ENCODE peak calls at places on chromosome 3, in four cellular contexts. P is fibroblast of the aortic adventitia, M is aorta, E is endothelial cell of umbilical vein. K is an unnamed sample.

GRCh38 chr3:171873561-171873960 is 30.4 kb downstream of the TMEM212 start:
- DNase-seq in P (peak), M (no peak), E (peak), K (peak)

GRCh38 chr3:58899953-58900298 is 149.9 kb downstream of the CFAP20DC start:
- DNase-seq in P (no peak), M (no peak), E (no peak), K (no peak)

GRCh38 chr3:15331606-15332404 is 581 bp downstream of the SH3BP5 start:
- DNase-seq in P (peak), M (peak), E (peak), K (peak)

GRCh38 chr3:151926956-151927355 is 53.5 kb downstream of the SUCNR1 start:
- DNase-seq in P (peak), M (no peak), E (no peak), K (peak)

GRCh38 chr3:16148213-16148612 is 26.3 kb upstream of the GALNT15 start:
- DNase-seq in P (no peak), M (no peak), E (no peak), K (no peak)

GRCh38 chr3:127970966-127971592 is 56.0 kb downstream of the KBTBD12 start:
- DNase-seq in P (peak), M (no peak), E (peak), K (peak)

GRCh38 chr3:104952587-104952986 is 414.1 kb upstream of the ALCAM start:
- DNase-seq in P (peak), M (no peak), E (peak), K (peak)

GRCh38 chr3:112167758-112168157 is 34.7 kb upstream of the GCSAM start:
- DNase-seq in P (no peak), M (no peak), E (no peak), K (no peak)

GRCh38 chr3:111252795-111253194 is 181.2 kb downstream of the NECTIN3 start:
- DNase-seq in P (peak), M (no peak), E (no peak), K (peak)

GRCh38 chr3:146065573-146066006 is 95.4 kb downstream of the PLOD2 start:
- DNase-seq in P (peak), M (no peak), E (peak), K (peak)

GRCh38 chr3:14202874-14203520 is 24.4 kb downstream of the LSM3 start:
- DNase-seq in P (no peak), M (no peak), E (no peak), K (no peak)

GRCh38 chr3:139764069-139764905 is 86.5 kb upstream of the NMNAT3 start:
- DNase-seq in P (peak), M (no peak), E (no peak), K (peak)

GRCh38 chr3:41598804-41599481 is 363.0 kb downstream of the ULK4 start:
- DNase-seq in P (peak), M (no peak), E (no peak), K (peak)

GRCh38 chr3:43353923-43354670 is 67.8 kb downstream of the SNRK start:
- DNase-seq in P (no peak), M (no peak), E (peak), K (no peak)

GRCh38 chr3:189863031-189863430 is 231.8 kb downstream of the TP63 start:
- DNase-seq in P (peak), M (no peak), E (no peak), K (no peak)

GRCh38 chr3:1442271-1442670 is 349.4 kb downstream of the CNTN6 start:
- DNase-seq in P (no peak), M (no peak), E (no peak), K (no peak)

GRCh38 chr3:195752538-195753331 is 32.0 kb downstream of the MUC20 start:
- DNase-seq in P (no peak), M (peak), E (no peak), K (no peak)

GRCh38 chr3:56294316-56294715 is 174.0 kb downstream of the ERC2 start:
- DNase-seq in P (peak), M (no peak), E (no peak), K (no peak)

GRCh38 chr3:130811552-130811951 is 64.9 kb upstream of the PIK3R4 start:
- DNase-seq in P (no peak), M (no peak), E (no peak), K (no peak)

GRCh38 chr3:45654344-45654934 is 34.8 kb upstream of the SACM1L start:
- DNase-seq in P (no peak), M (no peak), E (no peak), K (no peak)

GRCh38 chr3:64685800-64686445 is 1.9 kb downstream of the ADAMTS9 start:
- DNase-seq in P (peak), M (peak), E (peak), K (peak)

GRCh38 chr3:117011687-117012250 is 302.2 kb downstream of the TUSC7 start:
- DNase-seq in P (peak), M (no peak), E (no peak), K (peak)

GRCh38 chr3:134810850-134811249 is 15.8 kb downstream of the EPHB1 start:
- DNase-seq in P (no peak), M (no peak), E (no peak), K (no peak)

GRCh38 chr3:129593595-129594339 is 12.7 kb downstream of the PLXND1 start:
- DNase-seq in P (no peak), M (no peak), E (peak), K (no peak)

GRCh38 chr3:48598323-48599076 is 3.4 kb upstream of the COL7A1 start:
- DNase-seq in P (peak), M (peak), E (no peak), K (peak)

GRCh38 chr3:8635625-8636024 is 9.0 kb downstream of the SSUH2 start:
- DNase-seq in P (no peak), M (no peak), E (no peak), K (no peak)
- H3K4me3 ChIP-seq in P (no peak), M (no peak), E (no peak), K (no peak)

DNA sequence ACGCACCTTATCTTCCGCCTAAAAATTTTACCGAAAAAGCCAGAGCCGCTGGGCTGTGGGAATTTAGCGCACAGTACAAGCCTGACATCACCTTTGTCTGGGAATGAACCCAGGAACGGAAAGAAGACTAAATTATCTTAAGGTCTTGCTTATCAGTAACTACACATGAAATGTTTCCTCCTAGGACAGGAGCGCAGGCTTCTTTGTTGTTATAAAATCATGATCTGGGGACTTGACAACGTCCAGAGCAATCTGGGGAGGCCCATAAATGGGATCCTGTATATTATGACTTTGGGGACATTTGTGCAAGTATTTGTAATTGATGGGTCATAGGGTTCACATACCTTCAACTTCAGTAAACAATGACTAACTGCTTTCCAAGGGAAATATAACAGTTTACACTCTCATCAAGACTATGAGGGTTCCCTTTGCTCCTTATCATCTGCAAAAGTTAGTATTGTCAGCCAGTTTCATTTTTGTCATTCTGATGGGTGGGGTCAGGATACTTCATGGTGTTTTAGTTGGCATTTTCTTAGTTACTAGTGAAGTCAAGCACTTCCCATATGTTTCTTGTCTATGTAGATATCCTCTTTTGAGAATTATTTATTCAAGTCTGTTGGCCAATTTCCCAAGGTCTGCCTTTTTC is 213.9 kb upstream of the PFN2 start:
- DNase-seq in P (peak), M (no peak), E (no peak), K (peak)
- H3K4me3 ChIP-seq in P (peak), M (no peak), E (no peak), K (peak)

DNA sequence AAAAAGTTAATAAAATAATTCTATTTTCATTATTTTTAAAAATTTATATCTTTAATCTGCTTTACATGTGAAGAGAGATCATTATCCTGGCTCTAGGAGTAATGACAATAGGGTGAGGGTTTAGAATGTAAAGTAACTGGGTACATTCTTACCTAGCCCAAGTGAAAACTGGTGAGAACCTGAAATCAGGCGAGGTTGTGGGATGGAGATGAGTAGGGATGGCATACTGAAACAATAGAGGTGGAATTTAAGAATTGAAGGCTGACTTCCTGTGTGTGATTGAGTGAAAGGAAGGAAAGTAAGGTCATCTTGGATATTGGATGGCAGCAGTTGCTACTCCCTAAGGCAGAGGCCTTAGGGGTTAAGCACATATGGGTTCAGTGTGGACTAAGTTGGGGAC is 82.7 kb downstream of the MYRIP start:
- DNase-seq in P (no peak), M (no peak), E (no peak), K (no peak)
- H3K4me3 ChIP-seq in P (no peak), M (no peak), E (no peak), K (no peak)

DNA sequence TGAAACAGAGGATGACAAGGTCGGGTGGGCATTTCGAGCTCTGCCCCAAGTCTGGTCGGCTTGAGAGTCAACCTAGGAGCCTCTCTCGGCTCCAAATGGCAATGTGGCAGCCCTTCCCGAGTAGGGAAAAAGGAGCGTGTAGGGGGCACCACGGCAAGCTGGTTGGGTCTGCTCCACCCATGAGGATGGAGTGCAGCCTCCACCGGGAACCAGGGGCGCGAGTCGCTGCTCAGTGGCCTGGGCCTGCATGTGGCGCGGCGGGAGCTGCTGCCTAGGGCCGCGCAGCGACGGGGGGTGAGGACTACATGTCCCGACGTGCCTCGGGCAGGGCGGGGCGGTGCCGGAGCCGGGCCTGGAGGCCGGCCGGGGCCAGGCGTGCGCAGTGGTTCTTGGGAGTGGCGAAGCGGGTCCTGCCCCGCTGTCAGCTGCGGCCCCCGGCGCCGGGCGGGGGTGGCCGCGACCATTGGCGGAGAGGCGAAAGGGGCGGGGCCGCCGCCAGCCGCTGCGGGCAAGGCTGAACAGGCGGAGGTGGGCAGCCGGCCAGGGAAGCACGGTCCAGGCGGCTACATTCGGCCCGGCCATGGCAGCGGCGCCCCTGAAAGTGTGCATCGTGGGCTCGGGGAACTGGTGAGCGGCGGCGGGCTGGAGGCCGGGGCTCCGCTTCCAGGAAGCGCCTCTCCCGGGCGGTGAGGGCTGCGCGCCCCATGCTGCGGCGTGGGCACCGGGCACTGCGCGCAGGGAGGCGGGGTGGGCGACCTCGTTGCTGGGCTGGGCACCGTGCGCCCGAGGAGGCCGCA is at the start of gene GPD1L:
- DNase-seq in P (peak), M (peak), E (peak), K (peak)
- H3K4me3 ChIP-seq in P (peak), M (peak), E (peak), K (peak)

GRCh38 chr3:186097663-186098451 is 11.0 kb downstream of the ETV5 start:
- DNase-seq in P (peak), M (peak), E (peak), K (peak)
- H3K4me3 ChIP-seq in P (peak), M (peak), E (peak), K (peak)

GRCh38 chr3:176663376-176663775 is 533.9 kb downstream of the TBL1XR1 start:
- DNase-seq in P (peak), M (no peak), E (peak), K (peak)

GRCh38 chr3:176663819-176664218 is 533.5 kb downstream of the TBL1XR1 start:
- DNase-seq in P (peak), M (no peak), E (peak), K (peak)

DNA sequence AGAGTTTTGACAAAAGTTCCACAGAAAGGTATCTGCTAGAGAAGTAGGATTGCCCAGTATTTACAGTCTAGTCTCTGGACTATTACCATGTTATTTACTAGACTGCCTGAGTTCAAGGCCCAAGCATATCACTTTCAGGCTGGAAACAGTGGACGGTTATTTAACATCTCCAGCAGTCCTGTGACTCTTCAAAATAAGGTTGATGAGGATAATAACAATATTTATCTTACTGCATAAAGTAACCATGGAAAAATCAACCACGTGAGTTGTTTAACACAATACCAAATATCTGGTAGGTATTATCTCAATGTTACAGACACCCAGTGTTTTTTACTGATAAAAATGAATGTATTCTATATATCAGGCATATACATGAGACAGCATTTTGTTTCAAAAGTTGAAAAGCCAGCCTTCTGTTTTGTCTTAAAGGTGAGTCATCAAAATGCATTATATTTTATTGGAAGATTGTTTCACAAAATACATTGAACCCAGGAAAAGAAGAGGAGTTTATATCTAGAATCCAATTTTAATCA is 535.8 kb downstream of the TBL1XR1 start:
- DNase-seq in P (no peak), M (no peak), E (peak), K (no peak)
- H3K4me3 ChIP-seq in P (no peak), M (no peak), E (no peak), K (no peak)

GRCh38 chr3:12926660-12927059 is 85.3 kb upstream of the RPL32 start:
- DNase-seq in P (no peak), M (no peak), E (no peak), K (no peak)

GRCh38 chr3:12922299-12922698 is 80.9 kb upstream of the RPL32 start:
- DNase-seq in P (no peak), M (no peak), E (peak), K (peak)

GRCh38 chr3:12922881-12923431 is 81.6 kb upstream of the RPL32 start:
- DNase-seq in P (no peak), M (no peak), E (peak), K (no peak)

GRCh38 chr3:12925648-12926047 is 84.3 kb upstream of the RPL32 start:
- DNase-seq in P (no peak), M (no peak), E (no peak), K (no peak)

DNA sequence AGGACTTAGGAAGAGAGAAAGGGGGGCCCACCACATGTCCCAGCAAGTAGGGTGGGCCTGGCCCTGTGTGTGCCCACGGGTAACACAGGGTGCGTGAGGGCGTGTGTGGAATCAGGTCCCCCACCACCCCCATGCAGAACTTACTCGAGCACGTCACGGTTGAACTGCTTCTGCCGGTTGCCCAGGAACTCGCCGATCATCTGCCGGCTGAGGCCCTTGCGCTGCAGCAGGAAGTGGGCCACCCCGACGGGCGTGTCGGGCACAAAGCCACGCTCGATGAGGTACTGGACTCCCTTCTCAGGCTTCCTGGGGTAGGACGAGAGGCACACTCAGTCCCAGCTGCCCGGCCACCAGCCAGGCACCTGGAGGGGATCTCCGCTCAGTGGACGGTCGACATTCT is 83.1 kb upstream of the RPL32 start:
- DNase-seq in P (no peak), M (no peak), E (no peak), K (no peak)
- H3K4me3 ChIP-seq in P (no peak), M (no peak), E (no peak), K (no peak)